ENCODE peak calls at places on chromosome 19, in six cellular contexts. One of them, this sample, is unnamed.

GRCh38 chr19:6736917-6737283 is 480 bp downstream of the GPR108 start:
- DNase-seq in GM23338: no peak
- DNase-seq in mesothelial cell of epicardium: no peak
- DNase-seq in fibroblast of lung: no peak
- DNase-seq in progenitor cell of endocrine pancreas: no peak
- DNase-seq in astrocyte of the cerebellum: no peak
- DNase-seq in this sample: no peak

GRCh38 chr19:48854103-48854502 is 14.3 kb downstream of the PLEKHA4 start:
- DNase-seq in fibroblast of lung: no peak
- DNase-seq in GM23338: no peak
- DNase-seq in mesothelial cell of epicardium: no peak
- DNase-seq in astrocyte of the cerebellum: no peak
- DNase-seq in progenitor cell of endocrine pancreas: no peak
- DNase-seq in this sample: no peak

GRCh38 chr19:48539503-48540096 is 12.4 kb upstream of the SULT2B1 start:
- DNase-seq in fibroblast of lung: peak; percentile 53
- DNase-seq in mesothelial cell of epicardium: peak; percentile 57
- DNase-seq in astrocyte of the cerebellum: no peak
- DNase-seq in GM23338: no peak
- DNase-seq in progenitor cell of endocrine pancreas: no peak
- DNase-seq in this sample: no peak

GRCh38 chr19:35490364-35490763 is at the start of gene KRTDAP:
- DNase-seq in mesothelial cell of epicardium: no peak
- DNase-seq in progenitor cell of endocrine pancreas: no peak
- DNase-seq in GM23338: no peak
- DNase-seq in astrocyte of the cerebellum: no peak
- DNase-seq in fibroblast of lung: no peak
- DNase-seq in this sample: no peak

GRCh38 chr19:48635263-48635965 is 1.8 kb downstream of the DBP start:
- DNase-seq in GM23338: peak; percentile 79
- DNase-seq in mesothelial cell of epicardium: peak; percentile 75
- DNase-seq in fibroblast of lung: no peak
- DNase-seq in astrocyte of the cerebellum: no peak
- DNase-seq in progenitor cell of endocrine pancreas: no peak
- DNase-seq in this sample: no peak

GRCh38 chr19:58182577-58182988 is 278 bp upstream of the ZNF274 start:
- DNase-seq in GM23338: no peak
- DNase-seq in progenitor cell of endocrine pancreas: no peak
- DNase-seq in mesothelial cell of epicardium: no peak
- DNase-seq in fibroblast of lung: no peak
- DNase-seq in astrocyte of the cerebellum: no peak
- DNase-seq in this sample: peak; percentile 59

GRCh38 chr19:11265785-11266236 is 3.5 kb upstream of the DOCK6 start:
- DNase-seq in fibroblast of lung: peak; percentile 51
- DNase-seq in GM23338: no peak
- DNase-seq in mesothelial cell of epicardium: no peak
- DNase-seq in progenitor cell of endocrine pancreas: no peak
- DNase-seq in astrocyte of the cerebellum: no peak
- DNase-seq in this sample: no peak

GRCh38 chr19:10858204-10858828 is 10.1 kb downstream of the C19orf38 start:
- DNase-seq in astrocyte of the cerebellum: no peak
- DNase-seq in GM23338: peak; percentile 79
- DNase-seq in fibroblast of lung: peak; percentile 33
- DNase-seq in mesothelial cell of epicardium: peak; percentile 43
- DNase-seq in progenitor cell of endocrine pancreas: no peak
- DNase-seq in this sample: no peak

GRCh38 chr19:15303105-15303780 is 29.1 kb downstream of the BRD4 start:
- DNase-seq in progenitor cell of endocrine pancreas: no peak
- DNase-seq in GM23338: no peak
- DNase-seq in astrocyte of the cerebellum: no peak
- DNase-seq in fibroblast of lung: peak; percentile 80
- DNase-seq in mesothelial cell of epicardium: no peak
- DNase-seq in this sample: no peak

GRCh38 chr19:34676697-34677385 is at the start of gene SCGB2B2:
- DNase-seq in mesothelial cell of epicardium: no peak
- DNase-seq in GM23338: peak; percentile 68
- DNase-seq in progenitor cell of endocrine pancreas: no peak
- DNase-seq in astrocyte of the cerebellum: no peak
- DNase-seq in fibroblast of lung: no peak
- DNase-seq in this sample: peak; percentile 24

GRCh38 chr19:47310323-47310722 is 662 bp downstream of the C5AR1 start:
- DNase-seq in fibroblast of lung: no peak
- DNase-seq in astrocyte of the cerebellum: no peak
- DNase-seq in progenitor cell of endocrine pancreas: no peak
- DNase-seq in mesothelial cell of epicardium: no peak
- DNase-seq in GM23338: no peak
- DNase-seq in this sample: no peak

GRCh38 chr19:3507371-3508120 is 1.4 kb downstream of the FZR1 start:
- DNase-seq in mesothelial cell of epicardium: peak; percentile 48
- DNase-seq in astrocyte of the cerebellum: no peak
- DNase-seq in fibroblast of lung: no peak
- DNase-seq in GM23338: peak; percentile 73
- DNase-seq in progenitor cell of endocrine pancreas: no peak
- DNase-seq in this sample: no peak

GRCh38 chr19:55601127-55601526 is 1.0 kb downstream of the ZNF524 start:
- DNase-seq in mesothelial cell of epicardium: no peak
- DNase-seq in fibroblast of lung: no peak
- DNase-seq in progenitor cell of endocrine pancreas: no peak
- DNase-seq in GM23338: no peak
- DNase-seq in astrocyte of the cerebellum: no peak
- DNase-seq in this sample: no peak

GRCh38 chr19:55686311-55687050 is 11.5 kb downstream of the EPN1 start:
- DNase-seq in astrocyte of the cerebellum: no peak
- DNase-seq in GM23338: no peak
- DNase-seq in mesothelial cell of epicardium: no peak
- DNase-seq in fibroblast of lung: no peak
- DNase-seq in progenitor cell of endocrine pancreas: no peak
- DNase-seq in this sample: no peak

GRCh38 chr19:30896551-30896950 is 452.7 kb downstream of the TSHZ3 start:
- DNase-seq in progenitor cell of endocrine pancreas: no peak
- DNase-seq in GM23338: peak; percentile 65
- DNase-seq in fibroblast of lung: no peak
- DNase-seq in astrocyte of the cerebellum: no peak
- DNase-seq in mesothelial cell of epicardium: no peak
- DNase-seq in this sample: no peak

GRCh38 chr19:52028780-52029123 is 573 bp upstream of the ZNF614 start:
- DNase-seq in progenitor cell of endocrine pancreas: no peak
- DNase-seq in fibroblast of lung: no peak
- DNase-seq in mesothelial cell of epicardium: no peak
- DNase-seq in GM23338: no peak
- DNase-seq in astrocyte of the cerebellum: no peak
- DNase-seq in this sample: no peak

GRCh38 chr19:6997679-6998445 is 23.4 kb downstream of the MBD3L2B start:
- DNase-seq in fibroblast of lung: no peak
- DNase-seq in astrocyte of the cerebellum: no peak
- DNase-seq in progenitor cell of endocrine pancreas: no peak
- DNase-seq in mesothelial cell of epicardium: no peak
- DNase-seq in GM23338: no peak
- DNase-seq in this sample: no peak

GRCh38 chr19:4100647-4101495 is 23.1 kb downstream of the MAP2K2 start:
- DNase-seq in astrocyte of the cerebellum: no peak
- DNase-seq in mesothelial cell of epicardium: no peak
- DNase-seq in GM23338: no peak
- DNase-seq in progenitor cell of endocrine pancreas: no peak
- DNase-seq in fibroblast of lung: no peak
- DNase-seq in this sample: no peak

GRCh38 chr19:56156768-56157167 is 15.7 kb downstream of the ZNF444 start:
- DNase-seq in fibroblast of lung: no peak
- DNase-seq in astrocyte of the cerebellum: no peak
- DNase-seq in GM23338: no peak
- DNase-seq in progenitor cell of endocrine pancreas: no peak
- DNase-seq in mesothelial cell of epicardium: no peak
- DNase-seq in this sample: no peak

GRCh38 chr19:34269081-34269480 is 14.7 kb downstream of the GARRE1 start:
- DNase-seq in GM23338: no peak
- DNase-seq in fibroblast of lung: no peak
- DNase-seq in mesothelial cell of epicardium: no peak
- DNase-seq in progenitor cell of endocrine pancreas: no peak
- DNase-seq in astrocyte of the cerebellum: no peak
- DNase-seq in this sample: no peak

GRCh38 chr19:50870417-50871089 is 2.7 kb upstream of the KLK2 start:
- DNase-seq in fibroblast of lung: no peak
- DNase-seq in GM23338: peak; percentile 60
- DNase-seq in progenitor cell of endocrine pancreas: no peak
- DNase-seq in astrocyte of the cerebellum: no peak
- DNase-seq in mesothelial cell of epicardium: no peak
- DNase-seq in this sample: no peak

GRCh38 chr19:2478324-2478755 is 2.4 kb downstream of the GADD45B start:
- DNase-seq in fibroblast of lung: peak; percentile 84
- DNase-seq in GM23338: peak; percentile 78
- DNase-seq in astrocyte of the cerebellum: no peak
- DNase-seq in progenitor cell of endocrine pancreas: no peak
- DNase-seq in mesothelial cell of epicardium: peak; percentile 64
- DNase-seq in this sample: no peak

GRCh38 chr19:43532571-43532961 is 422 bp upstream of the ZNF575 start:
- DNase-seq in fibroblast of lung: no peak
- DNase-seq in progenitor cell of endocrine pancreas: no peak
- DNase-seq in GM23338: no peak
- DNase-seq in mesothelial cell of epicardium: peak; percentile 53
- DNase-seq in astrocyte of the cerebellum: no peak
- DNase-seq in this sample: no peak

DNA sequence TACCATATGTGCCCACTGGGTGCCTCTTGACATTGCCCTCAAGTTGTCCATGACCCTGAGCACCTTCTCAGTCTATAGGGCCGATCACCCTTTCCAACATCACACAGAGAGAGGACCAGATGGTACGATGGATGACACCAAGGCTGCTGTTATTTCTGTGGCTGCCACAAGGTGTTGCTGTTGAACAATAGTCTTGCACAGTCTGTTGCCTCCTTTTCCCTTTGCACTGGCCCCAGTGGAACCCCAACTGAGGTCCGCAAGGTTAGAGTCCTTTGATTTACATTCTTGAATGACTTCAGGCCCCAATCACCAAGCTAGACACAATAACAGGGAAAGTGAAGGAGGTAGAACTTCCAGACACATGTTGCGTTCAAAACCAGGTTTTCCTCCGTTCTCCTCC is 52.0 kb downstream of the TINCR start:
- DNase-seq in GM23338: peak; percentile 66
- DNase-seq in astrocyte of the cerebellum: no peak
- DNase-seq in mesothelial cell of epicardium: no peak
- DNase-seq in fibroblast of lung: no peak
- DNase-seq in progenitor cell of endocrine pancreas: no peak
- DNase-seq in this sample: no peak
- TF ChIP-seq CTCF in GM23338: peak; percentile 85
- TF ChIP-seq CTCF in astrocyte of the cerebellum: peak; percentile 26
- TF ChIP-seq CTCF in mesothelial cell of epicardium: no peak
- TF ChIP-seq CTCF in fibroblast of lung: no peak
- TF ChIP-seq CTCF in progenitor cell of endocrine pancreas: peak; percentile 36
- TF ChIP-seq CTCF in this sample: peak; percentile 19

DNA sequence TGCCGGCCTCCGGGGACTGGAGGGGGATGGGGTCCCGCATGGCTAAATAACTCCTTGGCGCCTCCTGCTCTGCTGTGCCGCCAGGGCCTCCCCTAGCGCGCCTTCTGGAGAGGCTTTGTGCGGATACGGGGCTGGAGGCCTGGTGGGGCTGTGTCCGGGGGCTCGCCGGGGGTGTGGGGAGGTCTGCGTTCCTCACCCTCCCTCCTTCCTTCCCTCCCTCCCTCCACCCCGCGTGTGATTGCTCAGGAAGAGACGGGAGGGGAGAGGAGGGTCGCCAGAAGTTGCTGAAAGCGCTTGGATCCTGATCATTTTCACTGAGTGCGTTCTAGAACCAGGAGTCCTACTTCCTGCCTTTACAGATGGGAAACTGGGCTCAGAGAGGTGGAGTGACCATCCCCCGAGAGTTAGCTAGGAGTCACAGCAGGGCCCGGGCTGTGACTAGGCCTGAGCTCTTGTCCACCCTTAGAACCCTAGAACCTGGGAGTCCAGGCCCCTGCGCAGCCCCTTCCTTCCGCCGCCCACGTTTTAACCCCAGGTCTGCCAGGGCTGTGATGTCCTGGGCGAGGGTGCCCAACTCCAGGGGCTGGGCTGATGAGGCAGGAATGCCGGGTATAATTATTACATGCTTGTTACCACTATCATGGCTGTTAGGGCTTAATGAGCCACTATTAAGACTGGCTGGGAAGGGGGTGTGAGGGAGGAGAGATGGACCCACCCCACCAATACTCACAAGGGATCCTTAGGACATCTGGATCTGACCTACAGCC is 782 bp upstream of the JUND start:
- DNase-seq in mesothelial cell of epicardium: no peak
- DNase-seq in progenitor cell of endocrine pancreas: no peak
- DNase-seq in GM23338: no peak
- DNase-seq in astrocyte of the cerebellum: no peak
- DNase-seq in fibroblast of lung: no peak
- DNase-seq in this sample: no peak
- TF ChIP-seq CTCF in mesothelial cell of epicardium: no peak
- TF ChIP-seq CTCF in progenitor cell of endocrine pancreas: no peak
- TF ChIP-seq CTCF in GM23338: no peak
- TF ChIP-seq CTCF in astrocyte of the cerebellum: no peak
- TF ChIP-seq CTCF in fibroblast of lung: peak; percentile 5
- TF ChIP-seq CTCF in this sample: peak; percentile 27

GRCh38 chr19:33064117-33064777 is 441 bp downstream of the RHPN2 start:
- DNase-seq in progenitor cell of endocrine pancreas: peak; percentile 59
- DNase-seq in astrocyte of the cerebellum: no peak
- DNase-seq in fibroblast of lung: no peak
- DNase-seq in GM23338: peak; percentile 79
- DNase-seq in mesothelial cell of epicardium: peak; percentile 57
- DNase-seq in this sample: no peak
- TF ChIP-seq CTCF in progenitor cell of endocrine pancreas: peak; percentile 46
- TF ChIP-seq CTCF in astrocyte of the cerebellum: no peak
- TF ChIP-seq CTCF in fibroblast of lung: no peak
- TF ChIP-seq CTCF in GM23338: no peak
- TF ChIP-seq CTCF in mesothelial cell of epicardium: peak; percentile 22
- TF ChIP-seq CTCF in this sample: no peak

GRCh38 chr19:13007292-13008045 is 12.2 kb downstream of the NFIX start:
- DNase-seq in astrocyte of the cerebellum: no peak
- DNase-seq in fibroblast of lung: peak; percentile 44
- DNase-seq in GM23338: no peak
- DNase-seq in progenitor cell of endocrine pancreas: no peak
- DNase-seq in mesothelial cell of epicardium: no peak
- DNase-seq in this sample: no peak
- TF ChIP-seq CTCF in astrocyte of the cerebellum: peak; percentile 17
- TF ChIP-seq CTCF in fibroblast of lung: no peak
- TF ChIP-seq CTCF in GM23338: peak; percentile 1
- TF ChIP-seq CTCF in progenitor cell of endocrine pancreas: no peak
- TF ChIP-seq CTCF in mesothelial cell of epicardium: no peak
- TF ChIP-seq CTCF in this sample: no peak

DNA sequence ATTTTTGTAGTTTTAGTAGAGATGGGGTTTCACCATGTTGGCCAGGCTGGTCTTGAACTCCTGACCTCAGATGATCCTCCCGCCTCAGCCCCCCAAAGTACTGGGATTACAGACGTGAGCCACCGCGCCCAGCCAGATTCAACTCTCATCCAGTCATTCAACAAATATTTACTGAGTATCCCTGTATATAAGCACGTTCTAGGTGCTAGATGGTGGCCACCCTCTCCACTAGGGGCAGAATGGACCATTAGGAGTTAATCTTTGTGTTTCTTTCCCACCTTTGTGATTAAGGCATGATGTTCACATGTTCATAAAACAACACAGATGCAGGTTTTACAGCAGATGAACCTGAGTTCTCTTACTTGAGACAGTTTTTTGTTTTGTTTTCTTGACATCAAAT is 7.3 kb downstream of the SHKBP1 start:
- DNase-seq in fibroblast of lung: no peak
- DNase-seq in GM23338: peak; percentile 51
- DNase-seq in astrocyte of the cerebellum: no peak
- DNase-seq in mesothelial cell of epicardium: no peak
- DNase-seq in progenitor cell of endocrine pancreas: no peak
- DNase-seq in this sample: no peak
- TF ChIP-seq CTCF in fibroblast of lung: no peak
- TF ChIP-seq CTCF in GM23338: peak; percentile 42
- TF ChIP-seq CTCF in astrocyte of the cerebellum: peak; percentile 52
- TF ChIP-seq CTCF in mesothelial cell of epicardium: no peak
- TF ChIP-seq CTCF in progenitor cell of endocrine pancreas: peak; percentile 45
- TF ChIP-seq CTCF in this sample: no peak